ENCODE peak calls at places on chromosomes 5 and 9, in four cellular contexts. T is HepG2, K is K562, W is GM12878. Q is an unnamed sample.

GRCh38 chr9:133507246-133507965 is 17.4 kb downstream of the MYMK start:
- DNase-seq in T (no peak), K (no peak), W (no peak), Q (no peak)

GRCh38 chr9:115202960-115203751 is 85.2 kb upstream of the TNC start:
- DNase-seq in T (no peak), K (no peak), W (no peak), Q (no peak)

GRCh38 chr9:138046641-138047301 is 169.2 kb downstream of the CACNA1B start:
- DNase-seq in T (no peak), K (no peak), W (no peak), Q (no peak)

GRCh38 chr9:98667241-98667640 is 41.5 kb downstream of the GABBR2 start:
- DNase-seq in T (no peak), K (no peak), W (no peak), Q (no peak)

GRCh38 chr9:105338308-105338707 is 93.9 kb downstream of the SLC44A1 start:
- DNase-seq in T (no peak), K (no peak), W (no peak), Q (no peak)

GRCh38 chr5:10555134-10555733 is 8.6 kb upstream of the ANKRD33B start:
- DNase-seq in T (no peak), K (peak), W (no peak), Q (no peak)

GRCh38 chr9:127168756-127169506 is 46.5 kb upstream of the ANGPTL2 start:
- DNase-seq in T (no peak), K (peak), W (no peak), Q (no peak)

GRCh38 chr9:117494401-117495130 is 79.7 kb upstream of the ASTN2 start:
- DNase-seq in T (no peak), K (no peak), W (no peak), Q (no peak)

GRCh38 chr9:27785714-27786100 is 212.4 kb upstream of the C9orf72 start:
- DNase-seq in T (no peak), K (no peak), W (peak), Q (no peak)

GRCh38 chr9:18314321-18314720 is 159.6 kb upstream of the ADAMTSL1 start:
- DNase-seq in T (no peak), K (no peak), W (no peak), Q (no peak)

GRCh38 chr5:83253731-83254130 is 176.4 kb downstream of the XRCC4 start:
- DNase-seq in T (no peak), K (no peak), W (no peak), Q (no peak)
- TF ChIP-seq SP1 in T (no peak), K (no peak), W (no peak), Q (no peak)

GRCh38 chr5:39928709-39929108 is 503.9 kb upstream of the DAB2 start:
- DNase-seq in T (no peak), K (no peak), W (no peak), Q (no peak)
- TF ChIP-seq TARDBP in T (no peak), K (no peak), W (no peak), Q (no peak)

GRCh38 chr5:143398451-143399237 is 4.8 kb downstream of the NR3C1 start:
- DNase-seq in T (peak), K (no peak), W (no peak), Q (no peak)
- TF ChIP-seq SP1 in T (no peak), K (no peak), W (no peak), Q (no peak)

GRCh38 chr5:149114403-149115312 is 26.6 kb upstream of the ABLIM3 start:
- DNase-seq in T (peak), K (peak), W (no peak), Q (peak)
- TF ChIP-seq TARDBP in T (no peak), K (no peak), W (no peak), Q (no peak)

GRCh38 chr9:79470957-79471356 is 100.8 kb upstream of the TLE4 start:
- DNase-seq in T (no peak), K (no peak), W (no peak), Q (no peak)

GRCh38 chr9:79473704-79474103 is 98.1 kb upstream of the TLE4 start:
- DNase-seq in T (no peak), K (no peak), W (no peak), Q (no peak)

GRCh38 chr9:79471577-79472543 is 99.9 kb upstream of the TLE4 start:
- DNase-seq in T (no peak), K (no peak), W (no peak), Q (peak)

GRCh38 chr9:79465171-79465570 is 106.6 kb upstream of the TLE4 start:
- DNase-seq in T (no peak), K (no peak), W (no peak), Q (no peak)

GRCh38 chr9:79469164-79469563 is 102.6 kb upstream of the TLE4 start:
- DNase-seq in T (no peak), K (no peak), W (no peak), Q (no peak)
- TF ChIP-seq SP1 in T (no peak), K (no peak), W (no peak), Q (no peak)

GRCh38 chr5:90483206-90483605 is 8.5 kb downstream of the POLR3G start:
- DNase-seq in T (no peak), K (no peak), W (no peak), Q (no peak)

GRCh38 chr5:90477816-90478215 is 3.2 kb downstream of the POLR3G start:
- DNase-seq in T (no peak), K (no peak), W (no peak), Q (no peak)

GRCh38 chr5:90477073-90477472 is 2.4 kb downstream of the POLR3G start:
- DNase-seq in T (no peak), K (no peak), W (no peak), Q (no peak)

GRCh38 chr5:90480699-90481098 is 6.0 kb downstream of the POLR3G start:
- DNase-seq in T (no peak), K (no peak), W (no peak), Q (no peak)

GRCh38 chr5:90479611-90480385 is 5.1 kb downstream of the POLR3G start:
- DNase-seq in T (no peak), K (no peak), W (no peak), Q (no peak)
- TF ChIP-seq TARDBP in T (no peak), K (no peak), W (no peak), Q (no peak)

GRCh38 chr5:129904667-129905466 is 602 bp downstream of the CHSY3 start:
- DNase-seq in T (no peak), K (no peak), W (no peak), Q (peak)
- TF ChIP-seq SP1 in T (no peak), K (no peak), W (no peak), Q (no peak)